ENCODE peak calls at places on chromosome 22, in six cellular contexts. W is A549, E is endothelial cell of umbilical vein, U is HepG2, N is GM12878, C is K562. A is an unnamed sample.

GRCh38 chr22:22454997-22455396 is 53.5 kb downstream of the ZNF280B start:
- DNase-seq in E (no peak), C (peak), N (no peak), W (no peak), U (no peak), A (no peak)

GRCh38 chr22:24099661-24100060 is 81.6 kb upstream of the SUSD2 start:
- DNase-seq in E (peak), N (no peak), C (no peak), U (no peak), W (no peak), A (no peak)

GRCh38 chr22:38437416-38437815 is 17.6 kb downstream of the KCNJ4 start:
- DNase-seq in U (peak), E (no peak), N (no peak), W (no peak), C (no peak), A (no peak)

GRCh38 chr22:17787159-17788022 is 13.1 kb upstream of the BID start:
- DNase-seq in E (no peak), C (no peak), W (no peak), N (no peak), U (no peak), A (no peak)

GRCh38 chr22:24444251-24444650 is 16.9 kb downstream of the ADORA2A start:
- DNase-seq in C (no peak), U (no peak), N (no peak), E (no peak), W (no peak), A (no peak)

GRCh38 chr22:37462983-37463382 is 23.2 kb downstream of the MFNG start:
- DNase-seq in C (no peak), U (peak), N (no peak), E (no peak), W (no peak), A (peak)

GRCh38 chr22:29213481-29213880 is 7.8 kb downstream of the EMID1 start:
- DNase-seq in W (no peak), N (no peak), E (no peak), C (no peak), U (no peak), A (no peak)

GRCh38 chr22:29202231-29203192 is 3.2 kb upstream of the EMID1 start:
- DNase-seq in E (peak), N (peak), U (peak), W (peak), C (peak), A (peak)

GRCh38 chr22:37240240-37240940 is 3.7 kb downstream of the RAC2 start:
- DNase-seq in N (no peak), E (no peak), W (no peak), U (no peak), C (no peak), A (no peak)

GRCh38 chr22:28989484-28989883 is 72.1 kb downstream of the C22orf31 start:
- DNase-seq in W (no peak), E (no peak), U (no peak), N (no peak), C (no peak), A (peak)

GRCh38 chr22:17198188-17199130 is 20.8 kb downstream of the ADA2 start:
- DNase-seq in U (no peak), C (peak), E (no peak), W (no peak), N (no peak), A (no peak)

GRCh38 chr22:37107779-37108621 is 1.5 kb downstream of the TMPRSS6 start:
- DNase-seq in E (no peak), C (no peak), U (peak), W (no peak), N (no peak), A (no peak)

GRCh38 chr22:37215890-37216289 is 3.6 kb upstream of the SSTR3 start:
- DNase-seq in E (no peak), N (no peak), C (no peak), W (no peak), U (no peak), A (no peak)

GRCh38 chr22:47402876-47403525 is 640.6 kb downstream of the TBC1D22A start:
- DNase-seq in W (no peak), E (no peak), U (no peak), N (no peak), C (no peak), A (no peak)

GRCh38 chr22:48973694-48974041 is 854.0 kb downstream of the BRD1 start:
- DNase-seq in C (no peak), W (no peak), E (no peak), U (no peak), N (no peak), A (no peak)

DNA sequence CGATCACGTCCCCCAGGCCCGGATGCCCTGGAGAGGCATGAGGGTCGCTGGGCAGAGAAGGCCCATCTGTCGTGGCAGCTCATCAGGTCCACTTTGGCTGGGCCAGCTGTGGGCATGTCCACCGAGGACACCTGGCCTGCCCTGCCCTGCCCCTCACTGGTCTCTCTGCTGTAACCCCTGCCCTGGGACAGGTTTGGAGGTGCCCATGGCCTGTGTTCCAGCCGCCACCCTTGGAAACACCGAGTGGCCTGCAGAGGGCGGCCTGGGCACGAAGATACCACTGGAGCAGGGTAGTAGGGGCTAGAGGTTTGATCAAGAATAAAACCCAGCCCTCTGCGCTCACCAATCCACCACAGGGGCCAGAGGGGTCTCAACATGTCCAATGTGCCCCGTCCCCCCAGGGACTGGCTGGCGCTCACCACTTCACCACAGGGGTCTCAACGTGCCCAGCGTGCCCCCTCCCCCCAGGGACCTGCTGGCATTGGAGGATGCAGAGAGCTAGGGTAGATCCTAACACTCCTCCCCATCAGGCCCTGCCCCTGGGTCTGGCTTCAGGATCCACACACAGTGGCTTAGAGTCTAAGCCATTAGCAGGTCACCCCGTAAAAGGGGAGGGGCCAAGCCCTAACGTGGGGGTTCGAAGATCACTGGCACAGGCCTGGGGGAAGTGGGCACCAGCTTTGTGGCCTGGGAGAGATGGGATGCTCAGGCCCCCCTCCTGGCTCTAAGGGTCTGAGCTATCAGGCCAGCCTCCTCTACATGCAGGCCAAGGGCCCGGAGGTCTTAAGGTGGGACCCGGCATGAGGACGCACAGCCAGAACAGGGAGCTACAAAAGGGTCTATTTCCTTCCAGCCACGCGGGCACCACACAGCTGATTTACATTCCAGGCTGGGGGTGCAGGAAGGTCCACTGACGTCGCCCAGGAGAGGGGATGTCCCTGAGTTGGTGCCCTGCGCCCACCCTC is 1.3 kb upstream of the HDAC10 start:
- DNase-seq in W (no peak), N (no peak), E (peak), U (peak), C (no peak), A (peak)
- TF ChIP-seq CTCF in W (peak), N (peak), E (peak), U (peak), C (peak), A (peak)

GRCh38 chr22:20430641-20431519 is 6.7 kb downstream of the SCARF2 start:
- DNase-seq in C (peak), U (no peak), E (peak), W (peak), N (no peak), A (peak)
- H3K4me3 ChIP-seq in C (no peak), U (no peak), E (peak), W (peak), N (no peak), A (no peak)

DNA sequence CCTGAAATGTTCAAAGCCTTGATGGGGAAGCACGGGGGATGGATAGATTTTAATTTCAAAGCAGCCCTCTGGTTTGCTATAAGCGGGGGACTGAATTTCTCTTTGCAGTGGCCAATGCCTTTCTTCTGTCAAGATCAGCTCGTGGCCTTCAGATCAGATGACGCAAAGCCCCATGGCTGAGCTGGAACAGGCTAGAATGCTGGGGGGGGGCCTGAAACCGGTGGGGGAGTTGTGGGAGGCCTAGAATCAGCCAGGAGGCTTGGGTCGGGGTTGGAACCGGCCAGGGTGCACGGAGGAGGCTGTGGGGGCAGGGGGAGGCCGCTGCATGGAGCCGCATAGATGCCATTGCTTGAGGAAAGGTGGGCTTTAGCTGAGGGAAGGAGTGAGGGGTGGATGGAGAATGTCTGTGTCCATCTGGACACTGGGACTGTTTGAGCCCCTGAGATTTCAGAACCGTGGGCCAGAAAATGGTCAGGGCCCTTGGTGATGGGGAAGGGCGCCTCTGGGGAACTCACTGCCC is 25.3 kb downstream of the CDPF1 start:
- DNase-seq in N (no peak), E (no peak), U (no peak), C (no peak), W (no peak), A (no peak)
- TF ChIP-seq MYC in N (no peak), E (no peak), U (no peak), C (no peak), W (no peak), A (no peak)

GRCh38 chr22:19447388-19448075 is at the start of gene C22orf39:
- DNase-seq in U (peak), C (peak), N (peak), E (peak), W (peak), A (peak)
- TF ChIP-seq CTCF in U (no peak), C (no peak), N (no peak), E (no peak), W (no peak), A (no peak)

GRCh38 chr22:35349704-35350538 is 31.0 kb upstream of the HMOX1 start:
- DNase-seq in E (no peak), C (no peak), W (no peak), N (no peak), U (no peak), A (no peak)
- H3K4me3 ChIP-seq in E (no peak), C (no peak), W (no peak), N (no peak), U (peak), A (no peak)